ENCODE peak calls at places on chromosomes 3 and 15, in four cellular contexts. One of them, this sample, is unnamed.

GRCh38 chr15:91853968-91854943 is 748 bp downstream of the SLCO3A1 start:
- DNase-seq in A549: peak
- DNase-seq in activated CD8-positive, alpha-beta T cell treated with anti-CD3 and anti-CD28 coated beads for 36 hours: peak
- DNase-seq in CD8-positive, alpha-beta T cell: no peak
- DNase-seq in this sample: peak

GRCh38 chr15:91912336-91912735 is 58.8 kb downstream of the SLCO3A1 start:
- DNase-seq in CD8-positive, alpha-beta T cell: no peak
- DNase-seq in activated CD8-positive, alpha-beta T cell treated with anti-CD3 and anti-CD28 coated beads for 36 hours: no peak
- DNase-seq in A549: no peak
- DNase-seq in this sample: no peak

GRCh38 chr3:71984843-71985594 is 200.1 kb upstream of the PROK2 start:
- DNase-seq in A549: no peak
- DNase-seq in CD8-positive, alpha-beta T cell: no peak
- DNase-seq in activated CD8-positive, alpha-beta T cell treated with anti-CD3 and anti-CD28 coated beads for 36 hours: peak
- DNase-seq in this sample: no peak

GRCh38 chr15:67745059-67745993 is 80.0 kb upstream of the SKOR1 start:
- DNase-seq in A549: no peak
- DNase-seq in CD8-positive, alpha-beta T cell: no peak
- DNase-seq in activated CD8-positive, alpha-beta T cell treated with anti-CD3 and anti-CD28 coated beads for 36 hours: no peak
- DNase-seq in this sample: no peak

GRCh38 chr15:29685156-29686078 is 136.9 kb downstream of the TJP1 start:
- DNase-seq in A549: no peak
- DNase-seq in CD8-positive, alpha-beta T cell: no peak
- DNase-seq in activated CD8-positive, alpha-beta T cell treated with anti-CD3 and anti-CD28 coated beads for 36 hours: no peak
- DNase-seq in this sample: no peak

GRCh38 chr15:80154336-80154735 is 1.5 kb downstream of the FAH start:
- DNase-seq in activated CD8-positive, alpha-beta T cell treated with anti-CD3 and anti-CD28 coated beads for 36 hours: no peak
- DNase-seq in CD8-positive, alpha-beta T cell: no peak
- DNase-seq in A549: no peak
- DNase-seq in this sample: no peak

GRCh38 chr15:87038404-87038803 is 958.7 kb downstream of the AGBL1 start:
- DNase-seq in CD8-positive, alpha-beta T cell: no peak
- DNase-seq in activated CD8-positive, alpha-beta T cell treated with anti-CD3 and anti-CD28 coated beads for 36 hours: no peak
- DNase-seq in A549: no peak
- DNase-seq in this sample: no peak

GRCh38 chr3:66353530-66353929 is 132.7 kb downstream of the SLC25A26 start:
- DNase-seq in A549: no peak
- DNase-seq in CD8-positive, alpha-beta T cell: no peak
- DNase-seq in activated CD8-positive, alpha-beta T cell treated with anti-CD3 and anti-CD28 coated beads for 36 hours: no peak
- DNase-seq in this sample: no peak

GRCh38 chr15:39746176-39746575 is 36.5 kb downstream of the FSIP1 start:
- DNase-seq in activated CD8-positive, alpha-beta T cell treated with anti-CD3 and anti-CD28 coated beads for 36 hours: no peak
- DNase-seq in CD8-positive, alpha-beta T cell: no peak
- DNase-seq in A549: no peak
- DNase-seq in this sample: no peak

GRCh38 chr15:67832031-67832551 is 6.8 kb downstream of the SKOR1 start:
- DNase-seq in activated CD8-positive, alpha-beta T cell treated with anti-CD3 and anti-CD28 coated beads for 36 hours: no peak
- DNase-seq in A549: peak
- DNase-seq in CD8-positive, alpha-beta T cell: no peak
- DNase-seq in this sample: no peak

GRCh38 chr3:105448338-105448982 is 81.8 kb downstream of the ALCAM start:
- DNase-seq in activated CD8-positive, alpha-beta T cell treated with anti-CD3 and anti-CD28 coated beads for 36 hours: no peak
- DNase-seq in CD8-positive, alpha-beta T cell: no peak
- DNase-seq in A549: no peak
- DNase-seq in this sample: peak

GRCh38 chr3:106711650-106712049 is 665.6 kb upstream of the CCDC54 start:
- DNase-seq in A549: no peak
- DNase-seq in activated CD8-positive, alpha-beta T cell treated with anti-CD3 and anti-CD28 coated beads for 36 hours: no peak
- DNase-seq in CD8-positive, alpha-beta T cell: no peak
- DNase-seq in this sample: no peak

GRCh38 chr3:197983076-197983475 is 23.1 kb downstream of the LMLN start:
- DNase-seq in A549: no peak
- DNase-seq in CD8-positive, alpha-beta T cell: no peak
- DNase-seq in activated CD8-positive, alpha-beta T cell treated with anti-CD3 and anti-CD28 coated beads for 36 hours: no peak
- DNase-seq in this sample: no peak

GRCh38 chr3:242986-243706 is 46.6 kb downstream of the CHL1 start:
- DNase-seq in activated CD8-positive, alpha-beta T cell treated with anti-CD3 and anti-CD28 coated beads for 36 hours: no peak
- DNase-seq in CD8-positive, alpha-beta T cell: no peak
- DNase-seq in A549: no peak
- DNase-seq in this sample: no peak

GRCh38 chr3:11116336-11117059 is 37.8 kb upstream of the HRH1 start:
- DNase-seq in activated CD8-positive, alpha-beta T cell treated with anti-CD3 and anti-CD28 coated beads for 36 hours: no peak
- DNase-seq in A549: no peak
- DNase-seq in CD8-positive, alpha-beta T cell: no peak
- DNase-seq in this sample: no peak

GRCh38 chr15:62444104-62445027 is 279.3 kb upstream of the C2CD4B start:
- DNase-seq in CD8-positive, alpha-beta T cell: no peak
- DNase-seq in A549: no peak
- DNase-seq in activated CD8-positive, alpha-beta T cell treated with anti-CD3 and anti-CD28 coated beads for 36 hours: no peak
- DNase-seq in this sample: no peak

GRCh38 chr15:80870893-80871292 is 91.7 kb downstream of the CEMIP start:
- DNase-seq in A549: no peak
- DNase-seq in CD8-positive, alpha-beta T cell: no peak
- DNase-seq in activated CD8-positive, alpha-beta T cell treated with anti-CD3 and anti-CD28 coated beads for 36 hours: no peak
- DNase-seq in this sample: no peak

GRCh38 chr3:196969001-196969659 is 497 bp upstream of the PIGZ start:
- DNase-seq in CD8-positive, alpha-beta T cell: peak
- DNase-seq in A549: no peak
- DNase-seq in activated CD8-positive, alpha-beta T cell treated with anti-CD3 and anti-CD28 coated beads for 36 hours: peak
- DNase-seq in this sample: no peak

GRCh38 chr3:55488398-55489055 is 1.4 kb upstream of the WNT5A start:
- DNase-seq in CD8-positive, alpha-beta T cell: no peak
- DNase-seq in activated CD8-positive, alpha-beta T cell treated with anti-CD3 and anti-CD28 coated beads for 36 hours: peak
- DNase-seq in A549: peak
- DNase-seq in this sample: peak

GRCh38 chr15:61906961-61907752 is 153.1 kb downstream of the VPS13C start:
- DNase-seq in CD8-positive, alpha-beta T cell: no peak
- DNase-seq in activated CD8-positive, alpha-beta T cell treated with anti-CD3 and anti-CD28 coated beads for 36 hours: no peak
- DNase-seq in A549: no peak
- DNase-seq in this sample: no peak

GRCh38 chr3:43361077-43361476 is 74.7 kb downstream of the SNRK start:
- DNase-seq in activated CD8-positive, alpha-beta T cell treated with anti-CD3 and anti-CD28 coated beads for 36 hours: no peak
- DNase-seq in CD8-positive, alpha-beta T cell: no peak
- DNase-seq in A549: no peak
- DNase-seq in this sample: no peak

GRCh38 chr3:189272500-189273119 is 100.8 kb downstream of the TPRG1 start:
- DNase-seq in A549: peak
- DNase-seq in CD8-positive, alpha-beta T cell: no peak
- DNase-seq in activated CD8-positive, alpha-beta T cell treated with anti-CD3 and anti-CD28 coated beads for 36 hours: no peak
- DNase-seq in this sample: no peak

GRCh38 chr3:149377408-149378111 is at the start of gene TM4SF1:
- DNase-seq in activated CD8-positive, alpha-beta T cell treated with anti-CD3 and anti-CD28 coated beads for 36 hours: no peak
- DNase-seq in CD8-positive, alpha-beta T cell: no peak
- DNase-seq in A549: peak
- DNase-seq in this sample: no peak

GRCh38 chr3:155778441-155778840 is 27.6 kb downstream of the C3orf33 start:
- DNase-seq in A549: no peak
- DNase-seq in CD8-positive, alpha-beta T cell: no peak
- DNase-seq in activated CD8-positive, alpha-beta T cell treated with anti-CD3 and anti-CD28 coated beads for 36 hours: no peak
- DNase-seq in this sample: no peak

GRCh38 chr3:112640864-112641751 is at the start of gene CCDC80:
- DNase-seq in A549: peak
- DNase-seq in activated CD8-positive, alpha-beta T cell treated with anti-CD3 and anti-CD28 coated beads for 36 hours: no peak
- DNase-seq in CD8-positive, alpha-beta T cell: no peak
- DNase-seq in this sample: peak

GRCh38 chr3:16183601-16184270 is 9.3 kb downstream of the GALNT15 start:
- DNase-seq in activated CD8-positive, alpha-beta T cell treated with anti-CD3 and anti-CD28 coated beads for 36 hours: no peak
- DNase-seq in A549: peak
- DNase-seq in CD8-positive, alpha-beta T cell: no peak
- DNase-seq in this sample: no peak

GRCh38 chr3:182397164-182397563 is 396.1 kb upstream of the ATP11B start:
- DNase-seq in A549: no peak
- DNase-seq in CD8-positive, alpha-beta T cell: no peak
- DNase-seq in activated CD8-positive, alpha-beta T cell treated with anti-CD3 and anti-CD28 coated beads for 36 hours: no peak
- DNase-seq in this sample: no peak

GRCh38 chr3:67109651-67110204 is 111.6 kb downstream of the KBTBD8 start:
- DNase-seq in CD8-positive, alpha-beta T cell: no peak
- DNase-seq in activated CD8-positive, alpha-beta T cell treated with anti-CD3 and anti-CD28 coated beads for 36 hours: no peak
- DNase-seq in A549: peak
- DNase-seq in this sample: no peak

GRCh38 chr3:113533534-113533892 is 1.2 kb downstream of the SIDT1 start:
- DNase-seq in activated CD8-positive, alpha-beta T cell treated with anti-CD3 and anti-CD28 coated beads for 36 hours: peak
- DNase-seq in CD8-positive, alpha-beta T cell: peak
- DNase-seq in A549: no peak
- DNase-seq in this sample: no peak

GRCh38 chr3:196472286-196472685 is 31.3 kb downstream of the RNF168 start:
- DNase-seq in CD8-positive, alpha-beta T cell: no peak
- DNase-seq in activated CD8-positive, alpha-beta T cell treated with anti-CD3 and anti-CD28 coated beads for 36 hours: no peak
- DNase-seq in A549: no peak
- DNase-seq in this sample: no peak

GRCh38 chr15:28017423-28017924 is 81.6 kb downstream of the OCA2 start:
- DNase-seq in CD8-positive, alpha-beta T cell: no peak
- DNase-seq in A549: peak
- DNase-seq in activated CD8-positive, alpha-beta T cell treated with anti-CD3 and anti-CD28 coated beads for 36 hours: no peak
- DNase-seq in this sample: no peak
- TF ChIP-seq CTCF in CD8-positive, alpha-beta T cell: no peak
- TF ChIP-seq CTCF in A549: no peak
- TF ChIP-seq CTCF in activated CD8-positive, alpha-beta T cell treated with anti-CD3 and anti-CD28 coated beads for 36 hours: no peak
- TF ChIP-seq CTCF in this sample: peak

GRCh38 chr3:127002195-127003174 is 19.6 kb downstream of the PLXNA1 start:
- DNase-seq in CD8-positive, alpha-beta T cell: no peak
- DNase-seq in activated CD8-positive, alpha-beta T cell treated with anti-CD3 and anti-CD28 coated beads for 36 hours: peak
- DNase-seq in A549: no peak
- DNase-seq in this sample: peak
- TF ChIP-seq CTCF in CD8-positive, alpha-beta T cell: no peak
- TF ChIP-seq CTCF in activated CD8-positive, alpha-beta T cell treated with anti-CD3 and anti-CD28 coated beads for 36 hours: no peak
- TF ChIP-seq CTCF in A549: no peak
- TF ChIP-seq CTCF in this sample: peak

GRCh38 chr3:52897130-52898109 is at the start of gene STIMATE:
- DNase-seq in activated CD8-positive, alpha-beta T cell treated with anti-CD3 and anti-CD28 coated beads for 36 hours: peak
- DNase-seq in CD8-positive, alpha-beta T cell: peak
- DNase-seq in A549: peak
- DNase-seq in this sample: peak
- TF ChIP-seq CTCF in activated CD8-positive, alpha-beta T cell treated with anti-CD3 and anti-CD28 coated beads for 36 hours: no peak
- TF ChIP-seq CTCF in CD8-positive, alpha-beta T cell: no peak
- TF ChIP-seq CTCF in A549: no peak
- TF ChIP-seq CTCF in this sample: no peak

DNA sequence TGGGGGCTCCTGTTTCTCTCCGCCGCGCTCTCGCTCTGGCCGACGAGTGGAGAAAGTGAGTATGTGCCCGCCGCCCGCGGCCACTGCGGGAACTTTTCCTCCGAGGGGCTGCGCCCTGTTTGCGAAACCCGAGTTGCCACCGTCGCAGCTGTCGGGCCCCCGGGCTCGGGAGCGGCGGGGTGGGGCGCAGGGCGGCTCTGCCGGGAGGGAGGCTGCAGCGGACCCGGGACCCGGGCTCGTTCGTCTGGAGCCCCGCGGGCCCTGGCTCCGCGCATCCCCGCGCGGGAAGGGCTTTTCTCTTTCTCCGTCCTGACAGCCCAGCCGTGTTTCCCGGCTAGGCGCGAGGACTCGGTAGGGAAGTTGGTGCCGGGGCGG is 1.3 kb downstream of the IGF1R start:
- DNase-seq in activated CD8-positive, alpha-beta T cell treated with anti-CD3 and anti-CD28 coated beads for 36 hours: peak
- DNase-seq in A549: no peak
- DNase-seq in CD8-positive, alpha-beta T cell: peak
- DNase-seq in this sample: peak
- TF ChIP-seq CTCF in activated CD8-positive, alpha-beta T cell treated with anti-CD3 and anti-CD28 coated beads for 36 hours: no peak
- TF ChIP-seq CTCF in A549: no peak
- TF ChIP-seq CTCF in CD8-positive, alpha-beta T cell: no peak
- TF ChIP-seq CTCF in this sample: peak

GRCh38 chr15:23472033-23472432 is 25.0 kb upstream of the GOLGA6L2 start:
- DNase-seq in activated CD8-positive, alpha-beta T cell treated with anti-CD3 and anti-CD28 coated beads for 36 hours: no peak
- DNase-seq in A549: no peak
- DNase-seq in CD8-positive, alpha-beta T cell: no peak
- DNase-seq in this sample: no peak

GRCh38 chr15:23472678-23473077 is 25.6 kb upstream of the GOLGA6L2 start:
- DNase-seq in activated CD8-positive, alpha-beta T cell treated with anti-CD3 and anti-CD28 coated beads for 36 hours: no peak
- DNase-seq in A549: peak
- DNase-seq in CD8-positive, alpha-beta T cell: no peak
- DNase-seq in this sample: no peak

DNA sequence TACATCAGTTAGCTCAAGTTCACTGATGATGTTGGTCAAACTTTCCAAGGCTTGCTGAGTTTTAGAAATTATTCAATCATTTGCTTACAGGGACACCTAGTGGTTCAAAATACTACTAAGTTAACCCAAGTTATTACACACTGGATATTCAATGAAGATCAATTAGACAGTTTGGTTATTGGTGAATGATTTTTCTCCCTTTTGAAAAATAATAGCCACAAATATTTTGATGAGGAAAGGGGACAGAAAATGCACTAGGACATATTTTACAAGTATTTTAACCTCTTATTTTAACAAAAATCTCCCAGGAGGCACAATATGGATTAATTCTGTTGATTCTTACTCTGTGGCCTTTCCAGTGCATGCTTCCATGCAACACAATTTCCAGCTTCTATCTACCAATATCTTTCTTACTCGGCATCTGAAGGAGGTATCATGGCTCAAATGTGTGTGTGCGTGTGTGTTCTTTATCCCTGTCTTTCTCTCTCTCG is 20.1 kb upstream of the GOLGA6L2 start:
- DNase-seq in CD8-positive, alpha-beta T cell: no peak
- DNase-seq in activated CD8-positive, alpha-beta T cell treated with anti-CD3 and anti-CD28 coated beads for 36 hours: no peak
- DNase-seq in A549: peak
- DNase-seq in this sample: no peak
- TF ChIP-seq CTCF in CD8-positive, alpha-beta T cell: no peak
- TF ChIP-seq CTCF in activated CD8-positive, alpha-beta T cell treated with anti-CD3 and anti-CD28 coated beads for 36 hours: no peak
- TF ChIP-seq CTCF in A549: peak
- TF ChIP-seq CTCF in this sample: peak

GRCh38 chr15:50358805-50359204 is 3.8 kb upstream of the GABPB1 start:
- DNase-seq in CD8-positive, alpha-beta T cell: no peak
- DNase-seq in activated CD8-positive, alpha-beta T cell treated with anti-CD3 and anti-CD28 coated beads for 36 hours: peak
- DNase-seq in A549: peak
- DNase-seq in this sample: no peak
- TF ChIP-seq CTCF in CD8-positive, alpha-beta T cell: no peak
- TF ChIP-seq CTCF in activated CD8-positive, alpha-beta T cell treated with anti-CD3 and anti-CD28 coated beads for 36 hours: peak
- TF ChIP-seq CTCF in A549: peak
- TF ChIP-seq CTCF in this sample: peak

GRCh38 chr3:148162132-148162531 is 535.6 kb upstream of the AGTR1 start:
- DNase-seq in CD8-positive, alpha-beta T cell: no peak
- DNase-seq in A549: no peak
- DNase-seq in activated CD8-positive, alpha-beta T cell treated with anti-CD3 and anti-CD28 coated beads for 36 hours: no peak
- DNase-seq in this sample: no peak
- TF ChIP-seq CTCF in CD8-positive, alpha-beta T cell: no peak
- TF ChIP-seq CTCF in A549: no peak
- TF ChIP-seq CTCF in activated CD8-positive, alpha-beta T cell treated with anti-CD3 and anti-CD28 coated beads for 36 hours: no peak
- TF ChIP-seq CTCF in this sample: no peak

DNA sequence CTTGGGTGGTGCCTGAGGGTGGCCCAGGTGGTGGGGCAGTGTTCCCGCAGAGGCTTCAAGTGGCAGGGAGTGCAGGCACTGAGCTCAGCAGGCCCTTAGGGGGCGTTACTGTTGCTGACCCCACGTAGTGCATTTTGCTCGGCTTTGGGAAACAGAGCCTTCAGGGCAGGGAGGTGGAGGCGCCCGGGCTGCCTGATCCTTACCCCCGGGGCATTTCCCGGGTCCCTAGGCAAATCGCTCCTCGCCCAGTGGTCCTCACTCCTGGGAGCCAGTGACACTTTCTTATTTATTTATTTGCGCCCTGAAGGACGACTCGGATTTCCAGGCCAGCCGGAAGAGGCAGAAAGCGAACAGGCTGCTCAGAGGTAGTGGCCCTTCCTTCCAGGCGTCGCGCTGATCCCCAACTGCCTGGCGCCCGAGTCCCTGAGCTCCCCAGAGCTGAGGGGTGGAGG is 10.1 kb upstream of the FOXB1 start:
- DNase-seq in CD8-positive, alpha-beta T cell: no peak
- DNase-seq in A549: no peak
- DNase-seq in activated CD8-positive, alpha-beta T cell treated with anti-CD3 and anti-CD28 coated beads for 36 hours: peak
- DNase-seq in this sample: peak
- TF ChIP-seq CTCF in CD8-positive, alpha-beta T cell: no peak
- TF ChIP-seq CTCF in A549: no peak
- TF ChIP-seq CTCF in activated CD8-positive, alpha-beta T cell treated with anti-CD3 and anti-CD28 coated beads for 36 hours: peak
- TF ChIP-seq CTCF in this sample: peak